ENCODE peak calls at places on chromosomes 2 and 18, in five cellular contexts. L is RWPE2, D is IMR-90, K is transverse colon, Z is GM12864. G is an unnamed sample.

GRCh38 chr18:3411854-3412268 is 38.1 kb upstream of the TGIF1 start:
- DNase-seq in D (no peak), K (peak), Z (no peak), L (no peak), G (peak)

GRCh38 chr2:227473019-227473461 is 1.1 kb downstream of the AGFG1 start:
- DNase-seq in L (peak), K (no peak), D (peak), Z (no peak), G (no peak)

GRCh38 chr18:3660719-3661118 is 210.7 kb downstream of the TGIF1 start:
- DNase-seq in Z (no peak), D (no peak), L (no peak), K (no peak), G (no peak)

GRCh38 chr2:60366178-60366577 is 187.3 kb downstream of the BCL11A start:
- DNase-seq in Z (no peak), L (no peak), D (no peak), K (peak), G (no peak)

GRCh38 chr2:197163755-197164753 is 146.5 kb downstream of the ANKRD44 start:
- DNase-seq in D (no peak), L (no peak), Z (no peak), K (no peak), G (no peak)

GRCh38 chr2:15816674-15817406 is 123.5 kb upstream of the MYCN start:
- DNase-seq in D (no peak), K (no peak), Z (no peak), L (no peak), G (no peak)

GRCh38 chr2:85589982-85590791 is 5.4 kb upstream of the RNF181 start:
- DNase-seq in K (no peak), L (no peak), Z (no peak), D (peak), G (peak)

GRCh38 chr2:74892609-74893008 is 58.7 kb downstream of the HK2 start:
- DNase-seq in Z (no peak), L (no peak), K (no peak), D (no peak), G (no peak)

GRCh38 chr18:73545497-73545896 is 602.1 kb downstream of the FBXO15 start:
- DNase-seq in D (peak), L (no peak), Z (no peak), K (no peak), G (peak)

GRCh38 chr18:57909620-57910019 is 106.5 kb upstream of the ATP8B1 start:
- DNase-seq in Z (no peak), D (no peak), K (no peak), L (no peak), G (peak)

GRCh38 chr2:114543106-114543806 is 100.8 kb downstream of the DPP10 start:
- DNase-seq in Z (no peak), D (no peak), L (no peak), K (peak), G (peak)

GRCh38 chr18:56402872-56403516 is 235.4 kb downstream of the TXNL1 start:
- DNase-seq in L (no peak), D (peak), K (no peak), Z (no peak), G (peak)

GRCh38 chr2:181311841-181312240 is 145.3 kb upstream of the ITGA4 start:
- DNase-seq in L (no peak), D (no peak), Z (no peak), K (peak), G (no peak)

GRCh38 chr2:62744603-62745002 is 39.1 kb downstream of the EHBP1 start:
- DNase-seq in D (no peak), L (no peak), Z (no peak), K (no peak), G (no peak)

GRCh38 chr18:79523738-79524180 is 128.0 kb downstream of the NFATC1 start:
- DNase-seq in K (peak), L (no peak), D (no peak), Z (peak), G (no peak)

GRCh38 chr18:77112161-77112801 is 20.3 kb downstream of the MBP start:
- DNase-seq in D (no peak), Z (no peak), K (no peak), L (no peak), G (no peak)

GRCh38 chr2:236612737-236613136 is 43.1 kb downstream of the ACKR3 start:
- DNase-seq in Z (no peak), L (no peak), K (no peak), D (no peak), G (no peak)

GRCh38 chr2:85277416-85278158 is 50.2 kb downstream of the TGOLN2 start:
- DNase-seq in Z (no peak), D (peak), K (no peak), L (peak), G (peak)

GRCh38 chr2:169928463-169928864 is 101.2 kb downstream of the UBR3 start:
- DNase-seq in Z (peak), K (no peak), L (no peak), D (peak), G (peak)

GRCh38 chr2:46925444-46926351 is 10.1 kb upstream of the MCFD2 start:
- DNase-seq in K (no peak), L (no peak), Z (no peak), D (no peak), G (peak)

GRCh38 chr2:237732790-237733349 is 65.7 kb upstream of the RBM44 start:
- DNase-seq in L (no peak), Z (no peak), D (no peak), K (no peak), G (no peak)

GRCh38 chr2:70070557-70071268 is 16.6 kb upstream of the PCBP1 start:
- DNase-seq in K (peak), D (peak), L (no peak), Z (peak), G (peak)

GRCh38 chr2:62152000-62152399 is 43.9 kb upstream of the B3GNT2 start:
- DNase-seq in Z (no peak), K (no peak), D (peak), L (peak), G (peak)

GRCh38 chr2:27191107-27191829 is 20.6 kb upstream of the ATRAID start:
- DNase-seq in K (peak), Z (no peak), D (peak), L (no peak), G (peak)

GRCh38 chr2:66495788-66496640 is 61.1 kb downstream of the MEIS1 start:
- DNase-seq in D (peak), K (no peak), Z (no peak), L (peak), G (peak)

GRCh38 chr2:239193426-239193825 is 207.4 kb downstream of the HDAC4 start:
- DNase-seq in L (no peak), D (no peak), K (no peak), Z (no peak), G (no peak)

GRCh38 chr2:161417428-161418274 is 1.6 kb downstream of the TBR1 start:
- DNase-seq in L (no peak), Z (no peak), D (no peak), K (no peak), G (no peak)

GRCh38 chr2:161415041-161415440 is 1.1 kb upstream of the TBR1 start:
- DNase-seq in K (no peak), L (no peak), D (no peak), Z (no peak), G (no peak)

GRCh38 chr2:161416633-161417427 is 733 bp downstream of the TBR1 start:
- DNase-seq in Z (no peak), L (no peak), D (no peak), K (no peak), G (no peak)

GRCh38 chr2:161415467-161416293 is 417 bp upstream of the TBR1 start:
- DNase-seq in L (no peak), D (no peak), K (no peak), Z (no peak), G (no peak)

GRCh38 chr2:161416294-161416632 is at the start of gene TBR1:
- DNase-seq in K (no peak), L (no peak), Z (no peak), D (no peak), G (no peak)
- H3K4me3 ChIP-seq in K (peak), L (no peak), Z (peak), D (no peak), G (no peak)

GRCh38 chr18:44096016-44096415 is 584.7 kb upstream of the SETBP1 start:
- DNase-seq in D (no peak), L (no peak), Z (no peak), K (no peak), G (peak)

GRCh38 chr18:44093253-44093652 is 587.4 kb upstream of the SETBP1 start:
- DNase-seq in D (no peak), K (no peak), Z (no peak), L (no peak), G (no peak)

DNA sequence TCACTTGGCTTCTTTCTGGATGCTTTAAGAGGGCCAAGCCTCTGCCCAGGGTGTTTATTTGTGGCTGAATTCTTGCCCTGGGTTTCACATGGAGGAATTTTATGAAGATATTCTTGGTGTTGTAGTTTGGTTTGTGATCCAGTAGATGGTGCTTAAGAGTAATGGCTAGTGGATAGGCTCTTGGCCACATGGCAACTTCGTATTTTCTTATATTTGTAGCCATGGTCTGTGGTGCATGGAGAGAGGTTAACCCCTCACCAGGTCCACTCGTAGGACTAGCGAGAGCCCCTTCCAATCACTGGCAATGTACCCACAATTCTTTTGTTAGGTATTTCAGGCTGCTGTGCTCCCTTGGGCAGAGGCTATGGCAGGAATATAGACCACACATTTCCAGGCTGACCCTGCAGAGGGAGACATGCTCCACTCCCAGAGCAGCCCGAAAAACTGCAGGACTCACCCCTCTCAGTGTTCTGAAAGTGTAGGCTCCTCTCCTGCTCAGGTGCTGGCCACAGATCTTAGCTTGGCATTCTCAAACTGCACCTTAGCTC is 582.1 kb upstream of the SETBP1 start:
- DNase-seq in L (no peak), Z (no peak), K (peak), D (peak), G (peak)
- TF ChIP-seq CTCF in L (peak), Z (peak), K (peak), D (no peak), G (peak)

GRCh38 chr2:29012211-29012681 is 31.1 kb downstream of the TOGARAM2 start:
- DNase-seq in Z (no peak), L (no peak), D (no peak), K (peak), G (no peak)
- H3K4me3 ChIP-seq in Z (no peak), L (no peak), D (no peak), K (no peak), G (no peak)

DNA sequence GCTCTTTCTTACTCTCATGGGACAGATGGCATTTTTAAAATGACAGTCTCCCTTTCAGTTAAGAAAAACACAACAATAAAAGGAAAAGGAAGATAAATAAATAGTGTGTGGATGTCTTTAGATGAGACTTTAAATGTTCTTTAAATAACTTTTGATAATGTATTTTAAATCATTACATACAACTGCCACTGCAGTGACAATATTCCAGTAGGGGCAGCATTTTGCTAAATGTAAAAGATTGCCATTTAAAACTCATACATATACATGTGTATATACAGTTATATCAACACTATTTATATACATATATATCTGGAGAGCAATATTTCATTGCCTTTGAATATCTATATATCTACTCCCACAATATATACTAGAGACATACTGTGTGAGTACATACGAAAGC is 90.7 kb downstream of the INO80D start:
- DNase-seq in D (no peak), L (no peak), K (no peak), Z (no peak), G (no peak)
- TF ChIP-seq CTCF in D (no peak), L (peak), K (no peak), Z (no peak), G (no peak)

GRCh38 chr2:219422944-219423534 is 4.9 kb downstream of the DES start:
- DNase-seq in L (no peak), Z (no peak), K (no peak), D (no peak), G (no peak)

GRCh38 chr2:219418570-219419189 is 503 bp downstream of the DES start:
- DNase-seq in D (no peak), Z (no peak), K (no peak), L (no peak), G (peak)

GRCh38 chr2:219421323-219421722 is 3.1 kb downstream of the DES start:
- DNase-seq in K (no peak), Z (no peak), L (no peak), D (no peak), G (no peak)

GRCh38 chr2:219419331-219420197 is 1.4 kb downstream of the DES start:
- DNase-seq in K (no peak), L (no peak), Z (no peak), D (no peak), G (no peak)

GRCh38 chr2:219420687-219421086 is 2.5 kb downstream of the DES start:
- DNase-seq in K (no peak), L (no peak), D (no peak), Z (no peak), G (no peak)
- H3K4me3 ChIP-seq in K (peak), L (no peak), D (no peak), Z (no peak), G (no peak)

GRCh38 chr18:8952796-8953760 is 149.4 kb upstream of the NDUFV2 start:
- DNase-seq in Z (no peak), K (no peak), D (peak), L (no peak), G (peak)
- TF ChIP-seq CTCF in Z (no peak), K (no peak), D (peak), L (no peak), G (no peak)